ENCODE peak calls at places on chromosomes 5 and 9, in five cellular contexts. U, Z, B, J and S are unnamed samples.

GRCh38 chr9:17531642-17532254 is 47.1 kb upstream of the SH3GL2 start:
- DNase-seq in U (peak), Z (no peak), B (peak), J (peak), S (peak)

GRCh38 chr9:5518937-5519319 is 8.6 kb downstream of the PDCD1LG2 start:
- DNase-seq in U (peak), Z (no peak), B (no peak), J (no peak), S (no peak)

GRCh38 chr5:72387985-72388384 is 67.8 kb downstream of the PTCD2 start:
- DNase-seq in U (no peak), Z (no peak), B (peak), J (peak), S (no peak)

GRCh38 chr5:88727705-88728313 is 155.2 kb downstream of the MEF2C start:
- DNase-seq in U (no peak), Z (no peak), B (peak), J (peak), S (no peak)

GRCh38 chr5:179326176-179326997 is 18.9 kb downstream of the ADAMTS2 start:
- DNase-seq in U (no peak), Z (peak), B (peak), J (peak), S (no peak)

GRCh38 chr5:55427157-55427556 is 107.6 kb downstream of the PLPP1 start:
- DNase-seq in U (no peak), Z (no peak), B (peak), J (peak), S (no peak)

GRCh38 chr5:51208291-51208690 is 175.0 kb upstream of the ISL1 start:
- DNase-seq in U (no peak), Z (no peak), B (no peak), J (no peak), S (no peak)

GRCh38 chr9:94443039-94443722 is 111.7 kb upstream of the PCAT7 start:
- DNase-seq in U (no peak), Z (no peak), B (no peak), J (no peak), S (no peak)

GRCh38 chr9:116377179-116377790 is 223.7 kb downstream of the PAPPA start:
- DNase-seq in U (no peak), Z (no peak), B (peak), J (peak), S (no peak)

GRCh38 chr9:108225371-108225905 is 630.3 kb downstream of the ACTL7B start:
- DNase-seq in U (no peak), Z (no peak), B (no peak), J (no peak), S (no peak)

GRCh38 chr9:137892424-137893191 is 15.0 kb downstream of the CACNA1B start:
- DNase-seq in U (no peak), Z (no peak), B (no peak), J (no peak), S (no peak)

GRCh38 chr5:73437126-73438047 is 11.2 kb downstream of the FOXD1 start:
- DNase-seq in U (no peak), Z (no peak), B (peak), J (no peak), S (no peak)

GRCh38 chr5:149959406-149960236 is 937 bp upstream of the SLC26A2 start:
- DNase-seq in U (peak), Z (no peak), B (peak), J (peak), S (peak)

GRCh38 chr9:81526587-81526986 is 162.8 kb downstream of the TLE1 start:
- DNase-seq in U (no peak), Z (peak), B (peak), J (peak), S (no peak)

GRCh38 chr5:146520731-146521130 is 4.7 kb upstream of the GPR151 start:
- DNase-seq in U (no peak), Z (no peak), B (no peak), J (no peak), S (no peak)

GRCh38 chr9:88462191-88462590 is 72.8 kb upstream of the NXNL2 start:
- DNase-seq in U (no peak), Z (no peak), B (peak), J (peak), S (no peak)

GRCh38 chr5:587403-587802 is 24.7 kb upstream of the CEP72 start:
- DNase-seq in U (no peak), Z (no peak), B (no peak), J (no peak), S (no peak)

GRCh38 chr5:143008809-143009521 is 238.8 kb downstream of the ARHGAP26 start:
- DNase-seq in U (peak), Z (peak), B (peak), J (peak), S (peak)

GRCh38 chr5:116402235-116402634 is 172.4 kb downstream of the SEMA6A start:
- DNase-seq in U (no peak), Z (no peak), B (no peak), J (no peak), S (no peak)

GRCh38 chr5:137935190-137935589 is 45.9 kb downstream of the PKD2L2 start:
- DNase-seq in U (no peak), Z (no peak), B (no peak), J (no peak), S (peak)

GRCh38 chr5:65199988-65200668 is 281.6 kb downstream of the ADAMTS6 start:
- DNase-seq in U (no peak), Z (peak), B (peak), J (peak), S (no peak)

GRCh38 chr5:138668451-138668850 is 84.8 kb upstream of the CTNNA1 start:
- DNase-seq in U (peak), Z (no peak), B (no peak), J (no peak), S (no peak)

GRCh38 chr9:136902259-136902821 is 16.0 kb downstream of the TRAF2 start:
- DNase-seq in U (peak), Z (no peak), B (no peak), J (peak), S (peak)

GRCh38 chr5:34022131-34022705 is 14.4 kb upstream of the AMACR start:
- DNase-seq in U (peak), Z (no peak), B (peak), J (peak), S (peak)

GRCh38 chr5:72210913-72211670 is 103.8 kb downstream of the MAP1B start:
- DNase-seq in U (no peak), Z (no peak), B (peak), J (peak), S (no peak)

GRCh38 chr5:150487199-150488061 is 20.5 kb upstream of the NDST1 start:
- DNase-seq in U (no peak), Z (no peak), B (no peak), J (peak), S (peak)

GRCh38 chr5:147995846-147996245 is 67.9 kb upstream of the SPINK5 start:
- DNase-seq in U (no peak), Z (no peak), B (no peak), J (no peak), S (no peak)

GRCh38 chr9:79616013-79616412 is 44.2 kb downstream of the TLE4 start:
- DNase-seq in U (no peak), Z (no peak), B (peak), J (no peak), S (no peak)

GRCh38 chr9:133846483-133847090 is 108.4 kb upstream of the SARDH start:
- DNase-seq in U (no peak), Z (no peak), B (no peak), J (no peak), S (no peak)

GRCh38 chr5:123717139-123717538 is 205.2 kb downstream of the CSNK1G3 start:
- DNase-seq in U (no peak), Z (no peak), B (peak), J (peak), S (no peak)

GRCh38 chr9:76431601-76432000 is 27.4 kb upstream of the GCNT1 start:
- DNase-seq in U (no peak), Z (no peak), B (no peak), J (no peak), S (no peak)

GRCh38 chr5:169299146-169299545 is 1.8 kb downstream of the SLIT3 start:
- DNase-seq in U (no peak), Z (no peak), B (no peak), J (no peak), S (no peak)

GRCh38 chr9:33140406-33141360 is 26.5 kb downstream of the B4GALT1 start:
- DNase-seq in U (peak), Z (no peak), B (no peak), J (no peak), S (no peak)

GRCh38 chr5:95114305-95114704 is 170.6 kb downstream of the MCTP1 start:
- DNase-seq in U (no peak), Z (no peak), B (no peak), J (no peak), S (no peak)

GRCh38 chr9:38068616-38068865 is 486 bp downstream of the SHB start:
- DNase-seq in U (peak), Z (no peak), B (no peak), J (peak), S (peak)

GRCh38 chr9:35510745-35511428 is 21.0 kb downstream of the RUSC2 start:
- DNase-seq in U (no peak), Z (peak), B (peak), J (peak), S (no peak)
- TF ChIP-seq CTCF in U (no peak), Z (peak), B (peak), J (peak), S (no peak)

GRCh38 chr9:95516736-95517558 is at the start of gene PTCH1:
- DNase-seq in U (peak), Z (no peak), B (no peak), J (peak), S (peak)
- TF ChIP-seq CTCF in U (no peak), Z (no peak), B (no peak), J (no peak), S (no peak)

DNA sequence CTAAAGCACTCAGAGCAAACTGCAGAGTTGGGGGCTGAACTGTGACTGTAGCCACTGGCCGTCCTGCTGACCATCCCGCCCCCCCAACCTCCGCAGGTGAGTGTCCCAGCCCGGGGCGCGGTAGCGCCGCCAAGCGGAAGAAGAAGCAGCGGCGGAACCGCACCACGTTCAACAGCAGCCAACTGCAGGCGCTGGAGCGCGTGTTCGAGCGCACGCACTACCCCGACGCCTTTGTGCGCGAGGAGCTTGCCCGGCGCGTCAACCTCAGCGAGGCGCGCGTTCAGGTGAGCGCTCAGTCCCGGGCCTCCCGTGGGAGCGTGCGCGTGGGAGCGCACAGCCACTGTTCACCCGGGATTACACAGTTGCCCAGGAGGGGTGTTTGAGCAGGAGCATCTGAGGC is 33.7 kb downstream of the PTGES start:
- DNase-seq in U (no peak), Z (no peak), B (no peak), J (no peak), S (no peak)
- TF ChIP-seq CTCF in U (no peak), Z (no peak), B (no peak), J (no peak), S (no peak)

GRCh38 chr5:1883120-1883924 is 597 bp upstream of the IRX4 start:
- DNase-seq in U (peak), Z (no peak), B (no peak), J (no peak), S (no peak)
- TF ChIP-seq CTCF in U (peak), Z (peak), B (peak), J (no peak), S (no peak)

GRCh38 chr5:2783223-2783622 is 31.7 kb upstream of the IRX2 start:
- DNase-seq in U (no peak), Z (no peak), B (no peak), J (no peak), S (no peak)
- TF ChIP-seq CTCF in U (no peak), Z (peak), B (peak), J (no peak), S (no peak)

GRCh38 chr9:9498846-9499245 is 1114.0 kb downstream of the PTPRD start:
- DNase-seq in U (no peak), Z (no peak), B (no peak), J (no peak), S (no peak)

GRCh38 chr9:9494334-9494733 is 1118.5 kb downstream of the PTPRD start:
- DNase-seq in U (no peak), Z (no peak), B (no peak), J (no peak), S (no peak)

GRCh38 chr9:9498147-9498546 is 1114.7 kb downstream of the PTPRD start:
- DNase-seq in U (no peak), Z (no peak), B (no peak), J (no peak), S (no peak)

GRCh38 chr9:9504869-9505268 is 1107.9 kb downstream of the PTPRD start:
- DNase-seq in U (no peak), Z (no peak), B (no peak), J (no peak), S (no peak)

GRCh38 chr9:9499546-9499945 is 1113.3 kb downstream of the PTPRD start:
- DNase-seq in U (no peak), Z (no peak), B (no peak), J (no peak), S (no peak)
- TF ChIP-seq CTCF in U (no peak), Z (no peak), B (no peak), J (no peak), S (no peak)

GRCh38 chr9:14842269-14842668 is 68.0 kb downstream of the FREM1 start:
- DNase-seq in U (no peak), Z (no peak), B (no peak), J (no peak), S (no peak)

GRCh38 chr9:14843163-14843562 is 67.1 kb downstream of the FREM1 start:
- DNase-seq in U (no peak), Z (no peak), B (no peak), J (no peak), S (no peak)

DNA sequence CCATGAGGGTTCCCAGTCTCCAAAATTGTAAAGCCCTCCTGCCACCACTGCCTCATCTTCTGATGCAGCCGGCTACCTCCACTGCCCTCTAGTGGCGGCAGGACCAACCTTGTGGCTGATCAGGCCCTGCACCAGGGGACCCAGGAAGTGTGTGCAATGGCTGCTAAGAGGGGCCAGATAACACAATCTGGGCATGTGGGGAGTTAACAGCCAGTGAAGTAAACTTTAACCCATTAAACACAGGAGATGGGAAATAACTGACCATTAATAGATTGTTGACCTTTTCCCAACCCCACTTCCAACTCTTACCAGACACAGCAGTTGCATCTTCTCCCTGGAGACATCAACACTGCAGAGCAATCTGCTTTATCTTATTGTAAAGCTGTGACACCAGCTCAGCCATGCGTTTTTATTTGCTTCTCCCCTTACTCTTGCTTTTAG is 63.3 kb downstream of the FREM1 start:
- DNase-seq in U (peak), Z (no peak), B (peak), J (peak), S (peak)
- TF ChIP-seq CTCF in U (peak), Z (peak), B (peak), J (peak), S (peak)